ENCODE peak calls at places on chromosome 6, in ten cellular contexts. J is OCI-LY7; H is effector memory CD4-positive, alpha-beta T cell; S is mesendoderm; A is GM23248; Q is fibroblast of lung; W is CD4-positive, alpha-beta T cell; M is A549; Z is body of pancreas; C is IMR-90. I is an unnamed sample.

GRCh38 chr6:143598466-143599080 is 79.2 kb upstream of the PHACTR2 start:
- DNase-seq in M (no peak), H (peak), S (peak), Q (no peak), A (no peak), W (no peak), Z (no peak), C (no peak), J (no peak), I (no peak)

GRCh38 chr6:44233560-44234100 is 10.2 kb downstream of the SLC29A1 start:
- DNase-seq in C (no peak), A (no peak), J (no peak), Q (no peak), M (no peak), H (no peak), S (no peak), W (no peak), Z (no peak), I (no peak)

GRCh38 chr6:81003156-81003555 is 749.3 kb downstream of the TENT5A start:
- DNase-seq in Q (no peak), H (no peak), W (no peak), Z (no peak), M (no peak), S (no peak), J (no peak), C (no peak), A (peak), I (no peak)

GRCh38 chr6:169853196-169854082 is 102.0 kb downstream of the ERMARD start:
- DNase-seq in A (no peak), M (no peak), C (no peak), Q (no peak), W (no peak), J (no peak), H (no peak), Z (no peak), S (no peak), I (no peak)

GRCh38 chr6:139508023-139508422 is 133.6 kb upstream of the CITED2 start:
- DNase-seq in J (no peak), Q (peak), H (no peak), Z (no peak), W (no peak), C (peak), M (no peak), A (peak), S (no peak), I (no peak)

GRCh38 chr6:38588631-38589366 is 50.9 kb downstream of the BTBD9 start:
- DNase-seq in Z (no peak), A (peak), H (no peak), Q (no peak), J (no peak), W (no peak), M (no peak), C (peak), S (no peak), I (no peak)

GRCh38 chr6:23222724-23223123 is 653.4 kb downstream of the HDGFL1 start:
- DNase-seq in W (no peak), Q (no peak), A (no peak), Z (no peak), J (no peak), M (no peak), S (no peak), H (no peak), C (no peak), I (no peak)

GRCh38 chr6:142803495-142804049 is 141.4 kb downstream of the HIVEP2 start:
- DNase-seq in S (no peak), Z (no peak), H (no peak), M (no peak), C (no peak), A (no peak), Q (no peak), J (no peak), W (no peak), I (no peak)

GRCh38 chr6:24330137-24330732 is 27.6 kb downstream of the DCDC2 start:
- DNase-seq in S (peak), C (no peak), H (no peak), W (no peak), Z (no peak), J (no peak), M (no peak), Q (no peak), A (peak), I (no peak)

GRCh38 chr6:140857734-140858380 is 1274.9 kb upstream of the GJE1 start:
- DNase-seq in Q (peak), W (no peak), M (peak), S (no peak), C (peak), J (no peak), H (no peak), Z (no peak), A (peak), I (peak)

GRCh38 chr6:358847-359246 is 32.7 kb upstream of the IRF4 start:
- DNase-seq in J (no peak), S (no peak), Q (no peak), M (no peak), H (no peak), A (no peak), Z (no peak), W (no peak), C (no peak), I (no peak)

GRCh38 chr6:37659561-37659960 is 38.1 kb downstream of the MDGA1 start:
- DNase-seq in W (no peak), C (no peak), S (no peak), J (no peak), H (no peak), A (no peak), Z (no peak), Q (no peak), M (no peak), I (no peak)

GRCh38 chr6:44535446-44535845 is 147.9 kb downstream of the CDC5L start:
- DNase-seq in M (no peak), S (no peak), A (no peak), H (no peak), Q (no peak), Z (no peak), C (no peak), W (no peak), J (no peak), I (no peak)

GRCh38 chr6:136429264-136429663 is 121.0 kb downstream of the MAP7 start:
- DNase-seq in Q (no peak), W (no peak), S (no peak), H (no peak), A (no peak), C (no peak), M (no peak), J (no peak), Z (no peak), I (no peak)

GRCh38 chr6:5498579-5498899 is 237.2 kb downstream of the FARS2 start:
- DNase-seq in A (peak), M (no peak), Z (no peak), C (peak), J (no peak), S (no peak), Q (no peak), W (no peak), H (no peak), I (peak)

GRCh38 chr6:15062311-15063252 is 183.3 kb upstream of the JARID2 start:
- DNase-seq in H (no peak), C (peak), W (no peak), Q (peak), M (no peak), J (no peak), A (peak), S (no peak), Z (no peak), I (no peak)

GRCh38 chr6:158972241-158973233 is 27.5 kb downstream of the RSPH3 start:
- DNase-seq in H (no peak), S (peak), W (no peak), Q (peak), J (peak), Z (no peak), C (peak), A (peak), M (peak), I (peak)

GRCh38 chr6:16741112-16742016 is 19.9 kb downstream of the ATXN1 start:
- DNase-seq in A (peak), M (no peak), Z (no peak), W (no peak), C (peak), H (no peak), S (no peak), J (no peak), Q (peak), I (no peak)

GRCh38 chr6:134517145-134517658 is 199.3 kb upstream of the SGK1 start:
- DNase-seq in Z (peak), A (peak), H (no peak), C (peak), W (no peak), Q (peak), S (peak), M (peak), J (no peak), I (peak)

GRCh38 chr6:90459225-90459758 is 127.6 kb downstream of the MAP3K7 start:
- DNase-seq in M (no peak), S (no peak), J (peak), Q (no peak), W (no peak), H (no peak), C (no peak), Z (no peak), A (no peak), I (no peak)

GRCh38 chr6:41568585-41569384 is 22.6 kb downstream of the FOXP4 start:
- DNase-seq in S (no peak), C (peak), M (no peak), A (no peak), H (no peak), Q (peak), W (no peak), Z (peak), J (no peak), I (no peak)

GRCh38 chr6:55450007-55450406 is 122.7 kb downstream of the GFRAL start:
- DNase-seq in S (no peak), Z (no peak), W (no peak), H (no peak), C (peak), A (peak), Q (peak), J (no peak), M (no peak), I (no peak)
- H3K27ac ChIP-seq in S (no peak), Z (no peak), W (no peak), H (no peak), C (no peak), A (no peak), Q (no peak), J (no peak), M (no peak), I (no peak)

GRCh38 chr6:1614767-1615650 is 5.3 kb downstream of the FOXC1 start:
- DNase-seq in H (no peak), S (peak), C (no peak), M (no peak), Q (no peak), W (no peak), J (no peak), A (no peak), Z (no peak), I (peak)

GRCh38 chr6:1613631-1614447 is 4.1 kb downstream of the FOXC1 start:
- DNase-seq in Z (no peak), S (peak), Q (peak), M (no peak), A (peak), C (peak), H (no peak), W (no peak), J (no peak), I (peak)

GRCh38 chr6:1615651-1616420 is 6.1 kb downstream of the FOXC1 start:
- DNase-seq in W (no peak), H (no peak), M (no peak), C (no peak), A (no peak), Q (no peak), Z (no peak), S (peak), J (no peak), I (peak)

GRCh38 chr6:1612902-1613301 is 3.2 kb downstream of the FOXC1 start:
- DNase-seq in H (no peak), M (no peak), C (peak), S (no peak), Z (no peak), J (no peak), W (no peak), Q (peak), A (peak), I (peak)

GRCh38 chr6:1614448-1614766 is 4.7 kb downstream of the FOXC1 start:
- DNase-seq in M (no peak), W (no peak), H (no peak), A (no peak), J (no peak), Q (no peak), Z (no peak), C (no peak), S (peak), I (no peak)
- H3K27ac ChIP-seq in M (no peak), W (no peak), H (no peak), A (no peak), J (no peak), Q (no peak), Z (no peak), C (no peak), S (no peak), I (peak)

GRCh38 chr6:2502096-2502997 is 248.4 kb downstream of the MYLK4 start:
- DNase-seq in Q (peak), J (no peak), W (no peak), Z (no peak), A (no peak), H (no peak), S (peak), M (no peak), C (no peak), I (no peak)
- H3K27ac ChIP-seq in Q (no peak), J (no peak), W (no peak), Z (no peak), A (no peak), H (no peak), S (no peak), M (peak), C (no peak), I (no peak)

GRCh38 chr6:35090734-35091133 is 50.4 kb downstream of the TCP11 start:
- DNase-seq in Q (no peak), S (no peak), Z (no peak), M (no peak), A (no peak), C (no peak), J (no peak), W (no peak), H (no peak), I (no peak)
- H3K27ac ChIP-seq in Q (no peak), S (no peak), Z (no peak), M (no peak), A (peak), C (peak), J (no peak), W (no peak), H (no peak), I (no peak)

GRCh38 chr6:163455553-163455952 is 41.0 kb downstream of the QKI start:
- DNase-seq in H (no peak), W (no peak), C (peak), M (no peak), A (peak), Z (no peak), Q (no peak), S (no peak), J (no peak), I (no peak)
- H3K27ac ChIP-seq in H (no peak), W (no peak), C (no peak), M (no peak), A (peak), Z (no peak), Q (no peak), S (no peak), J (no peak), I (no peak)